ENCODE peak calls at places on chromosomes 4 and X, in seven cellular contexts. K is A549, Y is suprapubic skin, N is transverse colon, B is tibial nerve, X is upper lobe of left lung, H is SK-N-SH. V is an unnamed sample.

GRCh38 chrX:77779695-77780094 is 6.3 kb downstream of the ATRX start:
- DNase-seq in K (no peak), Y (no peak), N (no peak), B (no peak), X (no peak), H (no peak), V (no peak)

GRCh38 chr4:73451978-73452747 is 16.1 kb downstream of the AFP start:
- DNase-seq in K (no peak), Y (no peak), N (no peak), B (no peak), X (no peak), H (no peak), V (no peak)

GRCh38 chr4:1209821-1210220 is 37.4 kb upstream of the SPON2 start:
- DNase-seq in K (no peak), Y (peak; percentile 85), N (peak; percentile 66), B (peak; percentile 66), X (peak; percentile 45), H (peak; percentile 77), V (peak; percentile 88)

GRCh38 chr4:1402516-1403101 is 3.6 kb downstream of the NKX1-1 start:
- DNase-seq in K (no peak), Y (peak; percentile 46), N (no peak), B (no peak), X (no peak), H (peak; percentile 52), V (peak; percentile 7)

GRCh38 chr4:3328814-3329663 is 36.2 kb downstream of the RGS12 start:
- DNase-seq in K (no peak), Y (peak; percentile 32), N (no peak), B (no peak), X (no peak), H (no peak), V (no peak)

GRCh38 chr4:133865606-133866327 is 335.8 kb downstream of the PABPC4L start:
- DNase-seq in K (peak; percentile 61), Y (no peak), N (no peak), B (no peak), X (no peak), H (no peak), V (no peak)

GRCh38 chr4:141022221-141022760 is 111.0 kb downstream of the RNF150 start:
- DNase-seq in K (no peak), Y (no peak), N (no peak), B (no peak), X (no peak), H (no peak), V (no peak)

GRCh38 chr4:87524456-87524855 is 4.7 kb downstream of the SPARCL1 start:
- DNase-seq in K (no peak), Y (no peak), N (no peak), B (no peak), X (no peak), H (no peak), V (no peak)

GRCh38 chr4:13856387-13856786 is 228.9 kb upstream of the BOD1L1 start:
- DNase-seq in K (no peak), Y (no peak), N (no peak), B (no peak), X (no peak), H (no peak), V (no peak)

GRCh38 chr4:38163216-38164006 is 203.2 kb downstream of the PTTG2 start:
- DNase-seq in K (peak; percentile 19), Y (no peak), N (no peak), B (no peak), X (no peak), H (no peak), V (no peak)

GRCh38 chrX:149962859-149963757 is 24.8 kb upstream of the EOLA2 start:
- DNase-seq in K (peak; percentile 69), Y (no peak), N (peak; percentile 28), B (peak; percentile 16), X (peak; percentile 62), H (peak; percentile 55), V (peak; percentile 53)

GRCh38 chr4:3388461-3389185 is 53.1 kb upstream of the HGFAC start:
- DNase-seq in K (no peak), Y (no peak), N (no peak), B (no peak), X (no peak), H (peak; percentile 39), V (no peak)

GRCh38 chr4:55311792-55312490 is 34.1 kb upstream of the SRD5A3 start:
- DNase-seq in K (no peak), Y (no peak), N (no peak), B (no peak), X (peak; percentile 28), H (no peak), V (no peak)

GRCh38 chrX:57900961-57901360 is 9.3 kb downstream of the ZXDA start:
- DNase-seq in K (no peak), Y (no peak), N (no peak), B (no peak), X (no peak), H (no peak), V (no peak)

GRCh38 chrX:38561951-38562719 is 793 bp downstream of the TSPAN7 start:
- DNase-seq in K (no peak), Y (peak; percentile 64), N (peak; percentile 22), B (no peak), X (peak; percentile 28), H (peak; percentile 54), V (peak; percentile 45)

GRCh38 chr4:107083-107443 is 17.2 kb upstream of the ZNF718 start:
- DNase-seq in K (no peak), Y (no peak), N (no peak), B (no peak), X (no peak), H (no peak), V (no peak)

GRCh38 chr4:158817562-158818370 is 48.9 kb downstream of the FNIP2 start:
- DNase-seq in K (no peak), Y (no peak), N (no peak), B (no peak), X (no peak), H (no peak), V (no peak)

GRCh38 chr4:169110633-169111032 is 100.6 kb upstream of the CBR4 start:
- DNase-seq in K (no peak), Y (no peak), N (no peak), B (no peak), X (no peak), H (no peak), V (no peak)

GRCh38 chr4:175229154-175229553 is 311.0 kb downstream of the ADAM29 start:
- DNase-seq in K (no peak), Y (no peak), N (no peak), B (no peak), X (no peak), H (no peak), V (no peak)

GRCh38 chr4:159290321-159291030 is 187.6 kb downstream of the RAPGEF2 start:
- DNase-seq in K (no peak), Y (no peak), N (no peak), B (no peak), X (no peak), H (no peak), V (no peak)

GRCh38 chrX:133574716-133575115 is 159.4 kb upstream of the GPC4 start:
- DNase-seq in K (no peak), Y (no peak), N (no peak), B (no peak), X (no peak), H (no peak), V (no peak)

GRCh38 chr4:144732584-144733130 is 86.7 kb downstream of the HHIP start:
- DNase-seq in K (no peak), Y (no peak), N (no peak), B (no peak), X (no peak), H (no peak), V (no peak)

GRCh38 chr4:4471195-4471594 is 70.7 kb downstream of the STX18 start:
- DNase-seq in K (no peak), Y (no peak), N (no peak), B (no peak), X (no peak), H (no peak), V (no peak)

GRCh38 chr4:4477391-4477790 is 64.5 kb downstream of the STX18 start:
- DNase-seq in K (no peak), Y (no peak), N (no peak), B (no peak), X (no peak), H (no peak), V (no peak)

GRCh38 chr4:4474496-4474895 is 67.4 kb downstream of the STX18 start:
- DNase-seq in K (no peak), Y (no peak), N (no peak), B (no peak), X (no peak), H (no peak), V (no peak)

GRCh38 chr4:4470208-4470607 is 71.6 kb downstream of the STX18 start:
- DNase-seq in K (no peak), Y (no peak), N (no peak), B (no peak), X (no peak), H (no peak), V (no peak)

GRCh38 chr4:4472344-4472958 is 69.4 kb downstream of the STX18 start:
- DNase-seq in K (no peak), Y (no peak), N (no peak), B (no peak), X (no peak), H (no peak), V (peak; percentile 71)
- TF ChIP-seq EP300 in K (no peak), Y (no peak), N (no peak), B (no peak), X (no peak), H (no peak), V (no peak)

GRCh38 chr4:25068386-25068785 is 37.6 kb upstream of the LGI2 start:
- DNase-seq in K (no peak), Y (no peak), N (no peak), B (no peak), X (no peak), H (no peak), V (no peak)
- H3K27ac ChIP-seq in K (no peak overlapping the region), Y (no peak overlapping the region), N (no peak overlapping the region), B (no peak overlapping the region), X (no peak overlapping the region), H (no peak overlapping the region), V (no peak overlapping the region)

DNA sequence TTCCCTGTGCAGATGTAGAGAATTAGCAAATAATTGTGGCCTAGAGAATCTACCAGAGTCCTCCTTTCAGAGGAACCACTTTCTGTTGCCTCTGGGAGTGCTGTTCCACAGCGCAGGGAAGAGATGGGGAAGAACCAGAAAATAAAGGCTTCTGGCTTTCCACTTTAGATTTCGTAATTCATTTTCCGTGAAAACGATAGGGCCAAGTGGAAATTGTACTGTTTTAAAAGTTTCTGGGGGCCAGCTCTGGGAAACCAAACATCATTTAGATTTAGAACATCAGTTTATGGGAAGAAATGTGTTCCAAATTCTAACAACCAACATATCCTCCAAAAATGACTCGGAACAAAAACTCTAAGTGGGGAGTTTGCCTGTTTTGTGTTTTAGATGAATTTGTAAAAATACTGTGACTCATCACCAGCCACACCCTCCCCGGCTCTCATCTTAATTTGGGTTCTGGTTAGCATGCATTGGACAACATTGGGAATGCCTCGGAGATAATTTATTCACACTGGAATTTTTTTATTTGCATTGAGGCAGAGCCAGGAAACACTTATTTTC is 65.2 kb upstream of the LNX1 start:
- DNase-seq in K (no peak), Y (no peak), N (no peak), B (no peak), X (no peak), H (no peak), V (no peak)
- TF ChIP-seq CTCF in K (no peak), Y (peak; percentile 54), N (peak; percentile 18), B (peak; percentile 42), X (peak; percentile 17), H (peak; percentile 49), V (no peak)

DNA sequence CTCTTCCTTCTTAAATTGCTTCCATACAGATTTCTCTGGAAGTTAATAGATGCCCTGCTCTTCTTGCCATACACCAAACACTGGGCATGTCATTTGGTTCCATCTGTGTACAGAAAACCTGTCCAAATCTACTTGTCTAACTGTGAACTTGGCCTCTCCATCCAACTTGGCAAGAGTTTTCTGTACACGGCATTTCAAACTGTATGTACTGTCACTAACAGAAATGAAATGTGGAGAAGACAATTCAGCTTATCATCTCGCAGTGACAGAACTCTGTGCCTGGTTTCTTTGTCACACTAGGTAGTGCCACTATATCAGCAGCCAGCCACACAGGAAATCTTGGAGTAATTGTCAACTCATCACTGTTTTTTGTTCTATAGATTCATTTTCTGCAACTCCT is 58.2 kb downstream of the CXXC4 start:
- DNase-seq in K (no peak), Y (no peak), N (no peak), B (no peak), X (no peak), H (no peak), V (no peak)
- TF ChIP-seq EP300 in K (no peak), Y (no peak), N (no peak), B (no peak), X (no peak), H (no peak), V (no peak)